ENCODE peak calls at places on chromosomes 13 and 19, in six cellular contexts. M, X, Y, O, L and F are unnamed samples.

GRCh38 chr13:110714798-110715394 is 1.4 kb downstream of the ING1 start:
- DNase-seq in M (peak; percentile 55), X (peak; percentile 50), Y (peak; percentile 49), O (no peak), L (peak; percentile 42), F (no peak)

GRCh38 chr19:16139752-16140151 is 3.7 kb upstream of the HSH2D start:
- DNase-seq in M (no peak), X (no peak), Y (no peak), O (no peak), L (no peak), F (no peak)

GRCh38 chr19:13881692-13882418 is 4.9 kb downstream of the NANOS3 start:
- DNase-seq in M (no peak), X (no peak), Y (no peak), O (no peak), L (no peak), F (no peak)

GRCh38 chr13:102940143-102940542 is 94.3 kb downstream of the ERCC5 start:
- DNase-seq in M (no peak), X (no peak), Y (no peak), O (no peak), L (no peak), F (no peak)

GRCh38 chr13:75789451-75790197 is 153.5 kb downstream of the LMO7 start:
- DNase-seq in M (no peak), X (peak; percentile 42), Y (peak; percentile 52), O (no peak), L (no peak), F (no peak)

GRCh38 chr19:33950141-33950805 is 153.6 kb downstream of the KCTD15 start:
- DNase-seq in M (no peak), X (peak; percentile 3), Y (no peak), O (no peak), L (no peak), F (no peak)

GRCh38 chr19:52444506-52444905 is 8.8 kb upstream of the ZNF578 start:
- DNase-seq in M (no peak), X (no peak), Y (no peak), O (no peak), L (no peak), F (no peak)

GRCh38 chr13:104295537-104295936 is 1229.3 kb upstream of the SLC10A2 start:
- DNase-seq in M (no peak), X (no peak), Y (no peak), O (no peak), L (no peak), F (no peak)

GRCh38 chr19:14477417-14478112 is 2.4 kb upstream of the PTGER1 start:
- DNase-seq in M (no peak), X (no peak), Y (peak; percentile 37), O (no peak), L (no peak), F (no peak)

GRCh38 chr13:114106991-114107685 is 25.3 kb downstream of the RASA3 start:
- DNase-seq in M (no peak), X (no peak), Y (no peak), O (no peak), L (no peak), F (no peak)

GRCh38 chr13:48738261-48738755 is 84.6 kb downstream of the CYSLTR2 start:
- DNase-seq in M (no peak), X (no peak), Y (no peak), O (no peak), L (no peak), F (no peak)

GRCh38 chr13:67036694-67037093 is 193.4 kb downstream of the PCDH9 start:
- DNase-seq in M (no peak), X (no peak), Y (no peak), O (no peak), L (no peak), F (no peak)

GRCh38 chr13:31638577-31638976 is 100.7 kb upstream of the RXFP2 start:
- DNase-seq in M (no peak), X (peak; percentile 86), Y (peak; percentile 87), O (no peak), L (no peak), F (no peak)

GRCh38 chr13:113848431-113849260 is 15.2 kb downstream of the GAS6 start:
- DNase-seq in M (no peak), X (no peak), Y (no peak), O (no peak), L (no peak), F (no peak)

GRCh38 chr13:38582133-38582532 is 104.7 kb upstream of the FREM2 start:
- DNase-seq in M (no peak), X (peak; percentile 57), Y (peak; percentile 35), O (no peak), L (no peak), F (peak; percentile 75)

GRCh38 chr13:33999830-34000605 is 182.1 kb downstream of the RFC3 start:
- DNase-seq in M (no peak), X (no peak), Y (no peak), O (no peak), L (no peak), F (no peak)

GRCh38 chr19:45507864-45508680 is 793 bp downstream of the VASP start:
- DNase-seq in M (no peak), X (no peak), Y (no peak), O (no peak), L (peak; percentile 48), F (no peak)

GRCh38 chr13:106617561-106617960 is 49.6 kb upstream of the ARGLU1 start:
- DNase-seq in M (no peak), X (peak; percentile 74), Y (peak; percentile 47), O (no peak), L (no peak), F (no peak)